ENCODE peak calls at places on chromosome 2, in four cellular contexts. K, Y, T and L are unnamed samples.
A peak's percentile ranks its signal among the peaks of the same experiment; 100 is the strongest.

GRCh38 chr2:210207929-210208328 is 17.3 kb downstream of the ACADL start:
- DNase-seq in K (no peak), Y (no peak), T (no peak), L (no peak)

GRCh38 chr2:72138921-72139381 is 8.7 kb downstream of the CYP26B1 start:
- DNase-seq in K (no peak), Y (no peak), T (no peak), L (no peak)

GRCh38 chr2:164897521-164898260 is 56.1 kb upstream of the COBLL1 start:
- DNase-seq in K (no peak), Y (no peak), T (no peak), L (no peak)

GRCh38 chr2:232372231-232373208 is 6.0 kb upstream of the ALPP start:
- DNase-seq in K (no peak), Y (no peak), T (no peak), L (no peak)

GRCh38 chr2:37631698-37632097 is 39.7 kb downstream of the CDC42EP3 start:
- DNase-seq in K (no peak), Y (no peak), T (no peak), L (no peak)

GRCh38 chr2:190718652-190719526 is 70.0 kb downstream of the NAB1 start:
- DNase-seq in K (peak; percentile 68), Y (peak; percentile 47), T (peak; percentile 80), L (peak; percentile 7)

GRCh38 chr2:68352651-68353386 is 12.3 kb upstream of the PLEK start:
- DNase-seq in K (no peak), Y (no peak), T (no peak), L (no peak)

GRCh38 chr2:145374165-145374564 is 854.2 kb upstream of the ZEB2 start:
- DNase-seq in K (no peak), Y (no peak), T (no peak), L (no peak)

GRCh38 chr2:235444101-235444597 is 49.7 kb upstream of the AGAP1 start:
- DNase-seq in K (no peak), Y (no peak), T (peak; percentile 23), L (no peak)

GRCh38 chr2:239187464-239188253 is 213.2 kb downstream of the HDAC4 start:
- DNase-seq in K (no peak), Y (no peak), T (no peak), L (no peak)

GRCh38 chr2:40127890-40128548 is 323.9 kb downstream of the SLC8A1 start:
- DNase-seq in K (no peak), Y (no peak), T (no peak), L (no peak)

GRCh38 chr2:100257939-100258338 is 64.4 kb downstream of the LONRF2 start:
- DNase-seq in K (no peak), Y (no peak), T (no peak), L (no peak)

GRCh38 chr2:232330068-232330999 is 48.2 kb upstream of the ALPP start:
- DNase-seq in K (no peak), Y (no peak), T (peak; percentile 89), L (no peak)

GRCh38 chr2:219541611-219542180 is 1.9 kb downstream of the CHPF start:
- DNase-seq in K (peak; percentile 77), Y (peak; percentile 91), T (peak; percentile 90), L (no peak)

GRCh38 chr2:141601511-141602152 is 529.2 kb downstream of the LRP1B start:
- DNase-seq in K (no peak), Y (no peak), T (no peak), L (no peak)

GRCh38 chr2:149226790-149227189 is 103.6 kb upstream of the LYPD6 start:
- DNase-seq in K (no peak), Y (no peak), T (no peak), L (no peak)

GRCh38 chr2:237298323-237299118 is 115.4 kb downstream of the COL6A3 start:
- DNase-seq in K (no peak), Y (no peak), T (no peak), L (no peak)

GRCh38 chr2:85398426-85399182 is 11.6 kb downstream of the CAPG start:
- DNase-seq in K (no peak), Y (no peak), T (no peak), L (no peak)

GRCh38 chr2:85396531-85397470 is 13.4 kb downstream of the CAPG start:
- DNase-seq in K (no peak), Y (no peak), T (no peak), L (no peak)

GRCh38 chr2:85395912-85396475 is 14.2 kb downstream of the CAPG start:
- DNase-seq in K (no peak), Y (no peak), T (no peak), L (no peak)

GRCh38 chr2:85399183-85399455 is 11.0 kb downstream of the CAPG start:
- DNase-seq in K (no peak), Y (no peak), T (no peak), L (no peak)

DNA sequence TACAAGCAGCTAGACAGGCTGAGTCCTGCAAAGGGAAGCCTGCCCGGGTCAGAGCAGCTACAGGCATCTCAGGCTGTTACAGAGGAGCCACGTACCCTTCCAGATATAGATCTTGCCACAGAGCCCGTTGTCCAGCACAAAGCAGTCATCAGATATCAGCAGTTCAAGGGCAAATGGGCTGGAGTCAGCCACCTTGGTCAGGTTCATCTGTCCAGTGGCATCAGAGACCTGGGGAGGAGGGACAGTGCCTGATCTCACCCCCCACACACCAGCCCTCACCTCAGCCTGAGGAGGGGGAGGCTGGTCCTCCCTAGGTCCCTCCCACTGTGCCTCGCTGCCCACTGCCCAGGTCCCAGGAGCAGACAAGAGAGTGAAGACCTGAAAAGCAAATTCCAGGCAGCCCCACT is 12.2 kb downstream of the CAPG start:
- DNase-seq in K (no peak), Y (no peak), T (no peak), L (no peak)
- H3K27ac ChIP-seq in K (no peak overlapping the region), Y (no peak overlapping the region), T (no peak overlapping the region), L (no peak overlapping the region)

DNA sequence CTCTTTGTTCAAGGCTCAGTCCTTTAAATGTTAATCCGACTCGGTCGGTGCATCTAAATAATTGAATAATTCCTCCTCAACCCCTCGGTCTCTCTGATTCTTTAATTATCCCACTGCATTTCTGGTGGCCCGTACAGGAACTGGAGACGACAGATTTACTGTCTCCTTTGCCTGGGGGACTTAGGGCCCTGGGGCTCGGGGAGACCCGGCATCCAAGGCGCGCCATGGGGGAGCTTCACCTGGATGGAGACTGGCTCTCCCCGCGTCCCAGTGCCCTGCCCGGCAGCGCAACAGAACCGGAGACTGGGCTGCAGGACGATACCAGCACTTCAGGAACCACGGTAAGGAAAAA is 47.7 kb upstream of the SELENOI start:
- DNase-seq in K (no peak), Y (no peak), T (no peak), L (no peak)
- H3K27ac ChIP-seq in K (peak overlapping the region; percentile 54), Y (no peak overlapping the region), T (no peak overlapping the region), L (peak overlapping the region; percentile 74)

GRCh38 chr2:102033028-102033749 is 41.4 kb downstream of the IL1R2 start:
- DNase-seq in K (peak; percentile 71), Y (peak; percentile 74), T (peak; percentile 33), L (no peak)
- H3K27ac ChIP-seq in K (peak overlapping the region; percentile 54), Y (peak overlapping the region; percentile 85), T (no peak overlapping the region), L (peak overlapping the region; percentile 40)

GRCh38 chr2:52222128-52222527 is 1190.2 kb upstream of the NRXN1 start:
- DNase-seq in K (no peak), Y (no peak), T (no peak), L (no peak)

DNA sequence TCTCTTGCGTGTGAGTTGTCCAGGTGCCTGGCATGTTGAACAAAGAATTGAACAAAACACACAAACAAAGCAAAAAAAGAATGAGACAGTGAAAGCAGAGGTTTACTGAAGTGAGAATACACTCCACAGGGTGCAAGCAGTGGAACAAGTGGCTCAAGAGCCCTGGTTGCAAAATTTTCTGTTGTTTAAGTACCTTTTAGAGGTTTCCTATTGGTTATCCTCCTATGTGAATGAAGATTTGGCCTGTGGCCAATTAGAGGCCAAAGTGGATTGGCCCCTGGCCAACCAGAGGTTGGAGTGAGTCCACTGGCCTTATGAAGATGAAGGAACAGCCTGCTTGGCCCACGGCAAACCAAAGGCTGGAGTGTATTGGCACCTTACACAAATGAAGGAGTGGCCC is 1188.5 kb upstream of the NRXN1 start:
- DNase-seq in K (no peak), Y (no peak), T (no peak), L (no peak)
- H3K27ac ChIP-seq in K (no peak overlapping the region), Y (no peak overlapping the region), T (no peak overlapping the region), L (no peak overlapping the region)

DNA sequence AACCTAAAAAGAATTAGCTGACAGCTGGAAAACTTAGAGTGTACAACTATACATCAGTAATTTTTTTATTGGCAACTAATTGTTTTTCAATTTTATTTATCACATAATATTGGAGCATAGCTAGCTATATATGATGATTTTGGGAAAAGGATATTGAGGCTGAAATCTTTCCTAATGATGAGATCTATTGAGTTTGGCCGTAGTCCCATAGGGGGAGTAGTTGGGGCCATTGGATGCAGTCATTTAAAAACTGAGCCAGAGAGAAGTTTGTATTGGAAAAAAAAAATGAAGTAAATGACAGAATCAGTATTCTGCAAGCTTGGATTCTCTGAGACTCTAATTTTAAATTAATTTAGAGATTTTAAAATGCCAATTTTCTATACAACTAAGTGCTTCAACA is 179.8 kb downstream of the LTBP1 start:
- DNase-seq in K (no peak), Y (no peak), T (no peak), L (no peak)
- H3K27ac ChIP-seq in K (peak overlapping the region; percentile 38), Y (no peak overlapping the region), T (no peak overlapping the region), L (peak overlapping the region; percentile 95)

GRCh38 chr2:70214365-70214764 is 23.5 kb upstream of the C2orf42 start:
- DNase-seq in K (no peak), Y (no peak), T (no peak), L (no peak)

GRCh38 chr2:70211595-70211994 is 20.8 kb upstream of the C2orf42 start:
- DNase-seq in K (no peak), Y (no peak), T (no peak), L (no peak)

GRCh38 chr2:70212298-70212948 is 21.6 kb upstream of the C2orf42 start:
- DNase-seq in K (no peak), Y (no peak), T (no peak), L (no peak)

DNA sequence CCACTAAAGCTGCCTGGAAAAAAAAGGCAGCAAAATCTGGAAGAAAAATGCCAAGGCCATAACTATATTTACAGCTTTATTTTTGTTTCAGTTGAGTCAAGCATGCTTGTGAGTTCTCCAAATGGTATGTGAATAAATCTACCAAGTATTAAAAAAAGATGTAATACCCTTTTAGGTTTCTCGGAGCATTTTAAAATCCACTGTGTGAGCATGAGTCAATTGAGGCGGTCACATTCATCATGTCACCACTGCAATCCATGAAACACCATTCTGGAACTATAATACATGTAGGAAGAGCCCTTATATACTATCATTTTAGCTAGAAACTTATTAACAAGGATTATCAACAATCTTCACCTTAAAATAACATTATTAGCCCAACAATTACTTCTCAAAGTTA is 24.1 kb upstream of the C2orf42 start:
- DNase-seq in K (no peak), Y (no peak), T (no peak), L (no peak)
- H3K27ac ChIP-seq in K (no peak overlapping the region), Y (no peak overlapping the region), T (no peak overlapping the region), L (peak overlapping the region; percentile 56)

GRCh38 chr2:97869722-97870346 is 125.9 kb downstream of the TMEM131 start:
- DNase-seq in K (no peak), Y (no peak), T (no peak), L (no peak)

GRCh38 chr2:97870396-97870843 is 125.3 kb downstream of the TMEM131 start:
- DNase-seq in K (no peak), Y (no peak), T (peak; percentile 70), L (no peak)

GRCh38 chr2:97868986-97869721 is 126.6 kb downstream of the TMEM131 start:
- DNase-seq in K (no peak), Y (peak; percentile 41), T (peak; percentile 90), L (peak; percentile 19)

GRCh38 chr2:97871096-97871780 is 124.5 kb downstream of the TMEM131 start:
- DNase-seq in K (no peak), Y (no peak), T (peak; percentile 34), L (no peak)
- H3K27ac ChIP-seq in K (peak overlapping the region; percentile 75), Y (peak overlapping the region; percentile 59), T (no peak overlapping the region), L (peak overlapping the region; percentile 57)